ENCODE peak calls at places on chromosome 16, in four cellular contexts. W, Z, T and V are unnamed samples.

GRCh38 chr16:20624882-20625807 is 49.0 kb upstream of the ACSM2B start:
- DNase-seq in W (no peak), Z (no peak), T (no peak), V (no peak)

GRCh38 chr16:75319513-75320401 is 68.3 kb upstream of the BCAR1 start:
- DNase-seq in W (no peak), Z (peak), T (no peak), V (no peak)

GRCh38 chr16:20901441-20902112 is 1.0 kb downstream of the LYRM1 start:
- DNase-seq in W (peak), Z (no peak), T (peak), V (peak)

GRCh38 chr16:87107221-87107620 is 210.0 kb downstream of the C16orf95 start:
- DNase-seq in W (no peak), Z (no peak), T (no peak), V (no peak)

GRCh38 chr16:4723071-4723767 is 10.9 kb downstream of the ANKS3 start:
- DNase-seq in W (no peak), Z (no peak), T (no peak), V (no peak)

GRCh38 chr16:6803171-6803570 is 529.5 kb upstream of the RBFOX1 start:
- DNase-seq in W (no peak), Z (no peak), T (no peak), V (no peak)

GRCh38 chr16:84446596-84447392 is 57.7 kb downstream of the MEAK7 start:
- DNase-seq in W (no peak), Z (no peak), T (no peak), V (no peak)

GRCh38 chr16:57539072-57539796 is 2.9 kb upstream of the CCDC102A start:
- DNase-seq in W (no peak), Z (peak), T (no peak), V (no peak)

GRCh38 chr16:61581417-61582046 is 454.7 kb downstream of the CDH8 start:
- DNase-seq in W (no peak), Z (no peak), T (no peak), V (no peak)

GRCh38 chr16:27458196-27458728 is 56.3 kb downstream of the IL21R start:
- DNase-seq in W (no peak), Z (no peak), T (no peak), V (no peak)

GRCh38 chr16:5020551-5020950 is 13.2 kb downstream of the NAGPA start:
- DNase-seq in W (no peak), Z (no peak), T (no peak), V (no peak)

GRCh38 chr16:56980203-56980535 is 9.2 kb upstream of the NLRC5 start:
- DNase-seq in W (no peak), Z (no peak), T (no peak), V (no peak)

GRCh38 chr16:60686824-60687223 is 1349.4 kb downstream of the CDH8 start:
- DNase-seq in W (no peak), Z (no peak), T (no peak), V (no peak)

GRCh38 chr16:19884611-19885455 is at the start of gene GPRC5B:
- DNase-seq in W (peak), Z (no peak), T (peak), V (peak)

GRCh38 chr16:77820340-77820739 is 32.0 kb downstream of the VAT1L start:
- DNase-seq in W (no peak), Z (no peak), T (no peak), V (no peak)

GRCh38 chr16:17556276-17557052 is 85.7 kb upstream of the XYLT1 start:
- DNase-seq in W (peak), Z (no peak), T (no peak), V (peak)

GRCh38 chr16:64455275-64455674 is 666.6 kb downstream of the CDH11 start:
- DNase-seq in W (no peak), Z (no peak), T (no peak), V (no peak)

GRCh38 chr16:75044800-75045361 is 46.1 kb downstream of the ZNRF1 start:
- DNase-seq in W (no peak), Z (no peak), T (no peak), V (no peak)

GRCh38 chr16:64416232-64417010 is 705.4 kb downstream of the CDH11 start:
- DNase-seq in W (no peak), Z (no peak), T (no peak), V (no peak)

GRCh38 chr16:57507414-57508083 is 21.3 kb upstream of the DOK4 start:
- DNase-seq in W (no peak), Z (no peak), T (no peak), V (peak)

GRCh38 chr16:87189426-87189825 is 127.8 kb downstream of the C16orf95 start:
- DNase-seq in W (no peak), Z (no peak), T (no peak), V (no peak)

GRCh38 chr16:71214771-71215381 is 15.6 kb downstream of the HYDIN start:
- DNase-seq in W (peak), Z (no peak), T (no peak), V (no peak)

GRCh38 chr16:54446639-54447038 is 160.1 kb upstream of the IRX3 start:
- DNase-seq in W (no peak), Z (no peak), T (no peak), V (no peak)

GRCh38 chr16:25013751-25014499 is 1.2 kb downstream of the ARHGAP17 start:
- DNase-seq in W (peak), Z (peak), T (no peak), V (no peak)

GRCh38 chr16:15847621-15848175 is 9.1 kb downstream of the MYH11 start:
- DNase-seq in W (no peak), Z (no peak), T (no peak), V (no peak)

GRCh38 chr16:13542284-13542683 is 377.7 kb upstream of the ERCC4 start:
- DNase-seq in W (no peak), Z (no peak), T (no peak), V (no peak)

GRCh38 chr16:29114476-29115012 is 129.7 kb downstream of the LAT start:
- DNase-seq in W (peak), Z (no peak), T (no peak), V (no peak)

GRCh38 chr16:11909653-11910551 is 5.9 kb downstream of the GSPT1 start:
- DNase-seq in W (no peak), Z (no peak), T (no peak), V (no peak)
- TF ChIP-seq NRF1 in W (no peak), Z (no peak), T (no peak), V (no peak)

GRCh38 chr16:3087836-3088235 is 11.3 kb downstream of the ZSCAN10 start:
- DNase-seq in W (no peak), Z (no peak), T (no peak), V (no peak)

GRCh38 chr16:3091551-3091950 is 7.5 kb downstream of the ZSCAN10 start:
- DNase-seq in W (no peak), Z (no peak), T (no peak), V (no peak)

GRCh38 chr16:3088450-3088849 is 10.6 kb downstream of the ZSCAN10 start:
- DNase-seq in W (no peak), Z (no peak), T (no peak), V (no peak)

GRCh38 chr16:3088925-3089716 is 10.0 kb downstream of the ZSCAN10 start:
- DNase-seq in W (no peak), Z (no peak), T (no peak), V (no peak)

DNA sequence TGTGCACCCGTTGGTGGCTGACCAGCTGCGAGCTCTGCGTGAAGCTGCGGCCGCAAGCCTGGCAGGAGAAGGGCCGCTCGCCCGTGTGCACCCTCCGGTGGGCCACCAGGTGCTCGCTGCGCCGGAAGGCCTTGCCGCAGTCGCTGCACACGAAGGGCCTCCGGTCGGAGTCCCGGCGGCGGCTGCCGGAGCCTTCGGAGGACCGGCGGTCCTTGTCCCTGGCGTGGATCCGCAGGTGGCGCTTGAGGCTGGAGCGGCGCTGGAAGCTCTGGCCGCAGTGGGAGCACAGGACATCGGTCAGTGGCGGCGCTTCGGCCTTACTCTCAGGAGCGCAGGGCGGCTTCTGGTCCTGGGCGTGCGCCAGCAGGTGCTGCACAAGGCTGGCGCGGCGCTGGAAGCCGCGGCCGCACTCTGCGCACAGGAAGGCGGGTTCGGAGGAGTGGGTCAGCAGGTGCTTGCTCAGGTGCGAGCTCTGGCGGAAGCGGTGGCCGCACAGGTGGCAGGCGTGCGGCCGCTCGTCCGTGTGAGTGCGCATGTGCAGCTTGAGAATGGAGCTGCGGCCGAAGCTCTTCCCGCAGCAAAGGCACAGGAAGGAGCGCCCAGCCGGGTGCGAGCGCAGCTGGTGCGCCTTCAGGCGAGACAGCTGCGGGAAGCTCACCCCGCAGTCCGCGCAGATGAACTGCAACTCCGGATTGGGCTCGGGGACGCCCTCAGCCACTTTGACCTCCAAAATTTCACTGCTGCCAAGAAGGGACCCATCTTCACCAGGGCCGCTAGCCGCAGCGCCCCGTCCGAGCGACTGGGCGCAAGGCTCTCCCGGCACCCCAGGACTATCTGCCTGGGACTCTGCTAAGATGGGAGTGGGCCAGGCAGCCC is 9.1 kb downstream of the ZSCAN10 start:
- DNase-seq in W (no peak), Z (no peak), T (no peak), V (peak)
- TF ChIP-seq NRF1 in W (no peak), Z (no peak), T (no peak), V (peak)

DNA sequence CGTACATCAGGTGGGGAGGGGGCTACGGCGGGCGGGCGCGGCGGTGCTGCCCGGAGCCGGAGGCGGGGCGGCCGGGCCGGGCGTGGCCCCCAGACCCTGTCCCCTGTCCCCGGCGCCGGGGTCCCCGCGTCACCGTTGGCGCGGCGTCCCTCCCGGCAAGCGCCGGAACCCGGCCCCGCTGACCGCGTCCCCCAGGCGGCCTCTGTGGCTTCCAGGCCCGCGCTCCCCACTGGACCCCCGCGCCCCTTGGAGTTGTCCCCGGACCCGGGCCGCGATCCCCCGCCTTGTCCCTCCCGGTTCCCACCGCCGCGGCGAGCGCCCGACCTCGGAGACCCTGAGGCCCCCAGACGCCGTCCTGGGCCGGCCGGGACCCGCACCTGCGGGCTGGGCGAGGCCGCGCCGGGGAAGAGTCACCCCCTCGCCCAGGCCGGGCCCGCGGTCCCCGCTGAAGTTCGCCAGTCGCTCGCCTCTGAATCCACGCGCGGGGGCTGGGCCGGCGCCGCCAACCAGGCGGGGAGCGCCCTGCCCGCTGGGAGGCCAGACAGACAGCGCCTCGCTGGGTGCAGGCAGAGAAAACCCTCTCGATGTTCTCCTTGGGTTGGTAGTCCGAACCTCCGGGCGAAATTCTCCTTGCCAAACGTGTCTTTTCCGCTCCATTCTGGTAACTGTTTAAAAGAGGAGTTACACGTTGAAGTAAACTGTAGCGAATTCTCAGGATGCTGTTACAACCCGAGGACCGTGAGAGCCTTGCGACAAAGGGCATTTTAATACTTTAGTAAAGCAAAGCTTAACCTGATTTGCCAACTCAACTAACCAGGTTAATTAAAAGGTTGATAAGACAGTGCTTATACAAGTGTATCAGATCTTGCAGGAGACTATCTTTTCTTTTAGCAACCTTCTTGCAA is 761 bp downstream of the GAN start:
- DNase-seq in W (peak), Z (no peak), T (peak), V (peak)
- TF ChIP-seq NRF1 in W (no peak), Z (no peak), T (no peak), V (no peak)

GRCh38 chr16:88406096-88407041 is 23.6 kb downstream of the ZNF469 start:
- DNase-seq in W (peak), Z (no peak), T (no peak), V (peak)

GRCh38 chr16:88407042-88407420 is 24.3 kb downstream of the ZNF469 start:
- DNase-seq in W (no peak), Z (no peak), T (no peak), V (no peak)

GRCh38 chr16:88403794-88404581 is 21.2 kb downstream of the ZNF469 start:
- DNase-seq in W (no peak), Z (no peak), T (no peak), V (no peak)

GRCh38 chr16:88404769-88405168 is 22.0 kb downstream of the ZNF469 start:
- DNase-seq in W (no peak), Z (no peak), T (no peak), V (no peak)

DNA sequence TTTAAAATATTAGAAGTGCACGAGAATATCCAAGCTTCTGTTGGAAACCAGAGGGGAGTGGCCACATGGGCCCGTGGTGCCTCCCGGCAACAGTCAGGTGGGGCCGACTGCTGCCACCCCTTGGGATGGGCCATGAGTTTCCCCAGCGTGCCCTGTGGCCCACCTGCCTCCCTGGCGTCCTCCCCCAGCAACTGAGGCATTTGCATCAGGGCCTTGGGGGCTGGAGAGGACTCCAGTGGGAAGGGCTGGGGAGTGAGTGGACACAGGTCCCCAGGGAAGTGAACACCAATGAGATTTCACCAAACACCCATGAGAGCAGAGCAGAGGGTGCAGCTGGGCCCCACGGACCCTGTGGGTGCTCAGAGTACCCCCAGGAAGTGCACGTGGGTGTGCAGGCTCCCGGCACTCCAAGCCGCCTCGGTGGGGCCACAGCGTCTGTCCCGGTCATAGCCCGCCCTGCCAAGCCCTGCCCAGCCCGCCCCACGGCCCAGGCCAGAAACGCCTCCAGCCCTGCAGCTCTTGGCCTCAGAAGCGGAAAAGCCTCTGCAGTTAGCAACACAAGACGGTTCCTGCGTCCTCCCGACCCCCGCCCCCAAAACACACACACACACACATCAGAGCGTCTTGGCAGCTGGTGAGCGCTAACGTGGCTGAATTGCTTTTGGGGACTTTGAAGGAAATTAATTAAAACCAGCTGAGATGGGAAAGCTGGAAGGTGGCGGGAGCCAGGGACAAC is 22.7 kb downstream of the ZNF469 start:
- DNase-seq in W (no peak), Z (no peak), T (no peak), V (peak)
- TF ChIP-seq NRF1 in W (no peak), Z (no peak), T (no peak), V (no peak)

GRCh38 chr16:66712512-66712911 is 16.0 kb upstream of the CMTM4 start:
- DNase-seq in W (no peak), Z (no peak), T (no peak), V (no peak)

GRCh38 chr16:66714062-66714461 is 17.5 kb upstream of the CMTM4 start:
- DNase-seq in W (no peak), Z (no peak), T (no peak), V (no peak)

GRCh38 chr16:66714659-66715307 is 18.2 kb upstream of the CMTM4 start:
- DNase-seq in W (no peak), Z (no peak), T (no peak), V (peak)

GRCh38 chr16:66711581-66711980 is 15.0 kb upstream of the CMTM4 start:
- DNase-seq in W (no peak), Z (no peak), T (no peak), V (no peak)

DNA sequence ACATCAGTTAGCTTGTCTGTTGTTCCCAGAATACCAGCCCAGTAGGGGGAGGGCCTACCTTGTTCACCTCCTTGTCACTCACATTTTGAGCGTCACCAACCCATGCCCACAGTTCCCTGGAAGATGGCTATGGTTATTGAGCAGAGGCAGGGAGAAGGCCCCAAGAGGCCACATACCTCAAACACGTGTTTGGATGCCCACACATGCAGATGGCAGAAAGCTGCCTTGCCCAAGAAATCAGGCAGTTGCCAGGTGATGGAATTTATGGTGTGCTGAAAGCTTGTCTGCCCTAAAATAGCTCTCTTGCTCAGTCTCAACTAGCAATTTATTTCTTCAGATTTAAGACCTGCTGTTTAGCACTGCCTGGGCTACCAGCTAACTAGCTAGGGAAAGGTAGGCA is 16.5 kb upstream of the CMTM4 start:
- DNase-seq in W (no peak), Z (no peak), T (no peak), V (no peak)
- TF ChIP-seq NRF1 in W (no peak), Z (no peak), T (no peak), V (no peak)

DNA sequence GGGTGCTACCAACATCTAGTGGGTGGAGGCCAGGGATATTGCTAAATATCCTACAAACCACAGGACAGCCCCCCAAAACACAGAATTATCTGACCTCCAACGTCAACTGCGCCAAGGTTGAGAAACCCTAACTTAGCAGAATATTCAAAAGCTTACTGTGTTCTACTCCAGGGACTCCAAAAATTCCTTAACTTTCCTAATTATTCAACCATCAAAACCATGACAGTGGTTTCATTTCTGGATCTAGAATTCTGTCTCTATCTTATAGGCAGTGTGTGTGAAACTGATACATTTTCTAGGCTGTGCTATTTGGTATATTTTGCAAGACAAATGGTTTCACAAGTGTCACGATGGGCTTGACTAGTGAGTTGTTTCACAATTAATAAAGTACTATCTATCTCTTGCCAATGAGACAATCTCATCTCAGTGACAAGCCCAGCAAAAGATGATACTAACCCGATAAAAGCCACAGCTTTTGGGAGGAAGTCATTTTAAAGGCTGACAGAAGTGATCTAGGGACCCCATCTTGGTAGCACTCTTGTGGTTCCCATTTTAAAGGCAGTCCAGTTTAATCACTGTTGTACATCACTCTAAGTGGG is 14.6 kb downstream of the TXNDC11 start:
- DNase-seq in W (no peak), Z (no peak), T (no peak), V (no peak)
- TF ChIP-seq NRF1 in W (no peak), Z (no peak), T (no peak), V (no peak)

GRCh38 chr16:82761858-82762257 is 135.1 kb downstream of the CDH13 start:
- DNase-seq in W (no peak), Z (no peak), T (no peak), V (no peak)
- TF ChIP-seq NRF1 in W (no peak), Z (no peak), T (no peak), V (no peak)

GRCh38 chr16:67311607-67312449 is 14.7 kb downstream of the KCTD19 start:
- DNase-seq in W (peak), Z (peak), T (no peak), V (peak)
- TF ChIP-seq NRF1 in W (peak), Z (no peak), T (no peak), V (no peak)